ENCODE peak calls at places on chromosomes 2 and 18, in seven cellular contexts. Q is fibroblast of lung, S is left lung, G is tibial artery, H is esophagus squamous epithelium, Y is IMR-90, T is colonic mucosa. L is an unnamed sample.
A peak's percentile ranks its signal among the peaks of the same experiment; 100 is the strongest.

GRCh38 chr2:43826305-43827250 is 12.1 kb downstream of the ABCG5 start:
- DNase-seq in Q (no peak), S (no peak), G (no peak), H (no peak), Y (no peak), T (no peak), L (no peak)

GRCh38 chr2:199019898-199020507 is 437.7 kb downstream of the SATB2 start:
- DNase-seq in Q (peak; percentile 63), S (no peak), G (no peak), H (no peak), Y (peak; percentile 59), T (peak; percentile 22), L (peak; percentile 34)

GRCh38 chr18:75898666-75899065 is 471.2 kb upstream of the SMIM21 start:
- DNase-seq in Q (no peak), S (no peak), G (no peak), H (no peak), Y (no peak), T (no peak), L (no peak)

GRCh38 chr2:149648282-149649030 is 60.9 kb upstream of the MMADHC start:
- DNase-seq in Q (peak; percentile 99), S (no peak), G (no peak), H (no peak), Y (peak; percentile 99), T (peak; percentile 20), L (no peak)

GRCh38 chr18:75183524-75183923 is 25.4 kb downstream of the PTGR3 start:
- DNase-seq in Q (peak; percentile 27), S (no peak), G (no peak), H (no peak), Y (peak; percentile 25), T (no peak), L (no peak)

GRCh38 chr2:188940171-188940570 is 34.0 kb upstream of the COL3A1 start:
- DNase-seq in Q (peak; percentile 75), S (no peak), G (no peak), H (no peak), Y (peak; percentile 20), T (peak; percentile 25), L (no peak)

GRCh38 chr2:46428911-46429436 is 50.4 kb upstream of the TMEM247 start:
- DNase-seq in Q (no peak), S (peak; percentile 65), G (no peak), H (no peak), Y (no peak), T (no peak), L (peak; percentile 78)

GRCh38 chr2:179596018-179596417 is 265.4 kb downstream of the ZNF385B start:
- DNase-seq in Q (peak; percentile 93), S (no peak), G (no peak), H (no peak), Y (peak; percentile 88), T (no peak), L (no peak)

GRCh38 chr18:6115710-6116109 is 220.4 kb upstream of the TMEM200C start:
- DNase-seq in Q (no peak), S (no peak), G (no peak), H (no peak), Y (no peak), T (no peak), L (no peak)

GRCh38 chr2:20759487-20759886 is 63.4 kb downstream of the LDAH start:
- DNase-seq in Q (no peak), S (no peak), G (no peak), H (no peak), Y (no peak), T (no peak), L (no peak)

GRCh38 chr2:216520156-216520555 is 21.5 kb downstream of the RPL37A start:
- DNase-seq in Q (peak; percentile 81), S (no peak), G (no peak), H (no peak), Y (peak; percentile 73), T (no peak), L (no peak)

GRCh38 chr2:150234787-150235512 is 252.5 kb downstream of the RND3 start:
- DNase-seq in Q (peak; percentile 90), S (no peak), G (no peak), H (no peak), Y (peak; percentile 93), T (peak; percentile 27), L (no peak)

GRCh38 chr2:127626175-127626574 is 19.8 kb upstream of the GPR17 start:
- DNase-seq in Q (no peak), S (peak; percentile 64), G (peak; percentile 59), H (no peak), Y (no peak), T (no peak), L (no peak)

GRCh38 chr2:219417374-219417773 is 803 bp upstream of the DES start:
- DNase-seq in Q (no peak), S (no peak), G (no peak), H (no peak), Y (no peak), T (no peak), L (no peak)

GRCh38 chr2:85999131-85999831 is 106.4 kb downstream of the POLR1A start:
- DNase-seq in Q (no peak), S (no peak), G (peak; percentile 65), H (no peak), Y (peak; percentile 49), T (no peak), L (no peak)

GRCh38 chr2:569681-570080 is 107.5 kb downstream of the TMEM18 start:
- DNase-seq in Q (no peak), S (no peak), G (no peak), H (no peak), Y (no peak), T (no peak), L (no peak)

GRCh38 chr18:78049281-78049680 is 799.6 kb downstream of the GALR1 start:
- DNase-seq in Q (no peak), S (no peak), G (no peak), H (no peak), Y (no peak), T (no peak), L (no peak)

GRCh38 chr2:143296089-143296488 is 166.9 kb downstream of the ARHGAP15 start:
- DNase-seq in Q (no peak), S (no peak), G (no peak), H (no peak), Y (no peak), T (no peak), L (no peak)

GRCh38 chr2:240445961-240446538 is 10.6 kb downstream of the GPC1 start:
- DNase-seq in Q (no peak), S (peak; percentile 60), G (no peak), H (no peak), Y (no peak), T (no peak), L (no peak)

GRCh38 chr2:240446618-240447175 is 11.2 kb downstream of the GPC1 start:
- DNase-seq in Q (no peak), S (peak; percentile 61), G (no peak), H (no peak), Y (no peak), T (no peak), L (no peak)

GRCh38 chr2:240448387-240449274 is 13.2 kb downstream of the GPC1 start:
- DNase-seq in Q (no peak), S (no peak), G (no peak), H (no peak), Y (no peak), T (no peak), L (no peak)

GRCh38 chr2:240447331-240447730 is 11.9 kb downstream of the GPC1 start:
- DNase-seq in Q (no peak), S (no peak), G (no peak), H (no peak), Y (no peak), T (no peak), L (no peak)

GRCh38 chr2:240447934-240448333 is 12.5 kb downstream of the GPC1 start:
- DNase-seq in Q (no peak), S (no peak), G (no peak), H (no peak), Y (no peak), T (no peak), L (no peak)
- H3K4me1 ChIP-seq in Q (peaks cover 13% of the 10 kb centered on the region), S (peaks cover 11% of the 10 kb centered on the region), G (peaks cover 31% of the 10 kb centered on the region), H (peaks cover 90% of the 10 kb centered on the region), Y (peaks cover 24% of the 10 kb centered on the region), T (no peaks in the 10 kb centered on the region), L (peaks cover 20% of the 10 kb centered on the region)

DNA sequence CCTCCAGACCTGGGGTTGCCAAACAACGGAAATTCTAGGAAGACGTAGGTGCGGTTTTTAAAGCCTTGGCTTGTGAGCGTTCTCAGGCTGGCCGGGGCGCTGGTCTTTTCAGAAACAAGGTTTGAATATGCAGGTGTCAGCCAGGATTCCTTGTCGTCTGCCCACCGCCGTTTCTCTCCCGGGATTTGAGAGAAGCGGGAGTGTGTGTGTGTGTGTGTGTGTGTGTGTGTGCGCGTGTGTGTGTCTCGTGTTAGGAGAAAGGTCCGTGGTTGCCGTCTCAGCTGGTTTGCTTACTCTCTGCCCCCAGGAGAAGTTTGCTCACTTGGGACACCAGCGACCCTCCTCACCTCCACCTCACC is 1.0 kb upstream of the ONECUT2 start:
- DNase-seq in Q (no peak), S (no peak), G (no peak), H (no peak), Y (no peak), T (no peak), L (no peak)
- H3K27me3 ChIP-seq in Q (peaks cover 80% of the 10 kb centered on the region), S (peaks cover 97% of the 10 kb centered on the region), G (peaks cover 5% of the 10 kb centered on the region), H (peaks cover 40% of the 10 kb centered on the region), Y (peaks cover 85% of the 10 kb centered on the region), T (peaks cover 85% of the 10 kb centered on the region), L (peaks cover 5% of the 10 kb centered on the region)

GRCh38 chr2:106161938-106162814 is 31.9 kb downstream of the UXS1 start:
- DNase-seq in Q (peak; percentile 47), S (no peak), G (no peak), H (no peak), Y (no peak), T (no peak), L (no peak)

GRCh38 chr2:106165556-106165955 is 28.5 kb downstream of the UXS1 start:
- DNase-seq in Q (no peak), S (no peak), G (no peak), H (no peak), Y (no peak), T (no peak), L (no peak)

GRCh38 chr2:106165064-106165463 is 29.0 kb downstream of the UXS1 start:
- DNase-seq in Q (no peak), S (no peak), G (no peak), H (no peak), Y (no peak), T (no peak), L (no peak)

GRCh38 chr2:106167067-106167466 is 27.0 kb downstream of the UXS1 start:
- DNase-seq in Q (no peak), S (no peak), G (no peak), H (no peak), Y (no peak), T (no peak), L (no peak)

DNA sequence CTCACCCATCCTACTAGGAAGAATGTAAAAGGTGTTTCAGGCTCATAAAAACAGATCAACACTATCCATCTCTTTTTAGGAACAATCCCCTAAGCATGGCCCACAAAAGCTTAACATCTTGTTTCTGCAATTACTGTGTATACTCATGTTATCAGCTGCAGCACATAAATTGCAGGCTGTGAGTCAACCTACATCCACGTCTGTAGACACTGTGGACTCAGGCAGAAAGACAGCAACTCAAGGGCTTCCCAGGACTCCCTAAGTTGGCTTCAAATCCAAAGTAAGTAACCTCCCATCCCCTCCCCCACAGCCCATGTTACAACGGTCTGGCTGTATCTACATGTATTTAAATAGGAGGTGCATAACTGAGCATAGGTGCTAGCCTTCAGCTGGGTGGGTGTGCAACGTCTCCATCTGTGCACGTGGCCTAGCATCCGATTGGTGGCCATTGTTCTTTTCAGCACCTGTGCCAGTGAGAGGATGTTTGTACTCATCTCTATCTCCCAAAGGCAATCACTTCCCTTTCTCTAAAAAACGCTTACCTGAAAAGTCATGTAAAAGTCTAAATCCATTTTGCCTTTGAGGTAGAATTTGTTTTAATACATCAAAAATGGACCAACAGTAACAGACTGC is 30.0 kb downstream of the UXS1 start:
- DNase-seq in Q (peak; percentile 35), S (no peak), G (no peak), H (no peak), Y (peak; percentile 75), T (no peak), L (no peak)
- TF ChIP-seq CTCF in Q (no peak), S (no peak), G (no peak), H (no peak), Y (no peak), T (no peak), L (no peak)

GRCh38 chr2:191383486-191383885 is 138.3 kb downstream of the MYO1B start:
- DNase-seq in Q (no peak), S (no peak), G (no peak), H (no peak), Y (no peak), T (no peak), L (no peak)
- H3K4me1 ChIP-seq in Q (peaks cover 32% of the 10 kb centered on the region), S (peaks cover 19% of the 10 kb centered on the region), G (peaks cover 21% of the 10 kb centered on the region), H (peaks cover 25% of the 10 kb centered on the region), Y (peaks cover 26% of the 10 kb centered on the region), T (peaks cover 5% of the 10 kb centered on the region), L (no peaks in the 10 kb centered on the region)